ENCODE peak calls at places on chromosomes 12 and 14, in six cellular contexts. One of them, this sample, is unnamed.

GRCh38 chr12:118068361-118068958 is 7.5 kb upstream of the WSB2 start:
- DNase-seq in heart left ventricle: no peak
- DNase-seq in right cardiac atrium: no peak
- DNase-seq in astrocyte of the spinal cord: no peak
- DNase-seq in A549: no peak
- DNase-seq in endodermal cell: no peak
- DNase-seq in this sample: no peak

GRCh38 chr12:54051916-54052744 is 1.5 kb upstream of the HOXC4 start:
- DNase-seq in heart left ventricle: no peak
- DNase-seq in right cardiac atrium: no peak
- DNase-seq in astrocyte of the spinal cord: peak; percentile 65
- DNase-seq in A549: no peak
- DNase-seq in endodermal cell: no peak
- DNase-seq in this sample: no peak

GRCh38 chr12:101552277-101552676 is 42.5 kb upstream of the MYBPC1 start:
- DNase-seq in heart left ventricle: no peak
- DNase-seq in right cardiac atrium: peak; percentile 61
- DNase-seq in astrocyte of the spinal cord: no peak
- DNase-seq in A549: peak; percentile 16
- DNase-seq in endodermal cell: peak; percentile 63
- DNase-seq in this sample: peak; percentile 30

GRCh38 chr14:69713127-69713800 is 53.7 kb upstream of the SRSF5 start:
- DNase-seq in heart left ventricle: no peak
- DNase-seq in right cardiac atrium: no peak
- DNase-seq in astrocyte of the spinal cord: no peak
- DNase-seq in A549: no peak
- DNase-seq in endodermal cell: peak; percentile 89
- DNase-seq in this sample: peak; percentile 87

GRCh38 chr12:95766356-95767019 is 24.1 kb downstream of the NTN4 start:
- DNase-seq in heart left ventricle: no peak
- DNase-seq in right cardiac atrium: no peak
- DNase-seq in astrocyte of the spinal cord: no peak
- DNase-seq in A549: no peak
- DNase-seq in endodermal cell: no peak
- DNase-seq in this sample: peak; percentile 40

GRCh38 chr12:89368386-89368785 is 16.1 kb upstream of the DUSP6 start:
- DNase-seq in heart left ventricle: no peak
- DNase-seq in right cardiac atrium: no peak
- DNase-seq in astrocyte of the spinal cord: no peak
- DNase-seq in A549: no peak
- DNase-seq in endodermal cell: no peak
- DNase-seq in this sample: no peak

GRCh38 chr12:46110220-46110700 is 119.9 kb upstream of the SCAF11 start:
- DNase-seq in heart left ventricle: peak; percentile 53
- DNase-seq in right cardiac atrium: no peak
- DNase-seq in astrocyte of the spinal cord: no peak
- DNase-seq in A549: no peak
- DNase-seq in endodermal cell: no peak
- DNase-seq in this sample: no peak

GRCh38 chr12:14417717-14418116 is 52.2 kb downstream of the ATF7IP start:
- DNase-seq in heart left ventricle: peak; percentile 83
- DNase-seq in right cardiac atrium: peak; percentile 56
- DNase-seq in astrocyte of the spinal cord: peak; percentile 94
- DNase-seq in A549: peak; percentile 55
- DNase-seq in endodermal cell: peak; percentile 93
- DNase-seq in this sample: peak; percentile 88

GRCh38 chr14:104968153-104968527 is 10.0 kb downstream of the AHNAK2 start:
- DNase-seq in heart left ventricle: peak; percentile 82
- DNase-seq in right cardiac atrium: peak; percentile 88
- DNase-seq in astrocyte of the spinal cord: peak; percentile 65
- DNase-seq in A549: peak; percentile 64
- DNase-seq in endodermal cell: peak; percentile 80
- DNase-seq in this sample: peak; percentile 53
- H3K4me3 ChIP-seq in heart left ventricle: peak overlapping the region; percentile 34
- H3K4me3 ChIP-seq in right cardiac atrium: peak overlapping the region; percentile 26
- H3K4me3 ChIP-seq in astrocyte of the spinal cord: peak overlapping the region; percentile 46
- H3K4me3 ChIP-seq in A549: peak overlapping the region; percentile 67
- H3K4me3 ChIP-seq in endodermal cell: no peak overlapping the region
- H3K4me3 ChIP-seq in this sample: peak overlapping the region; percentile 72

DNA sequence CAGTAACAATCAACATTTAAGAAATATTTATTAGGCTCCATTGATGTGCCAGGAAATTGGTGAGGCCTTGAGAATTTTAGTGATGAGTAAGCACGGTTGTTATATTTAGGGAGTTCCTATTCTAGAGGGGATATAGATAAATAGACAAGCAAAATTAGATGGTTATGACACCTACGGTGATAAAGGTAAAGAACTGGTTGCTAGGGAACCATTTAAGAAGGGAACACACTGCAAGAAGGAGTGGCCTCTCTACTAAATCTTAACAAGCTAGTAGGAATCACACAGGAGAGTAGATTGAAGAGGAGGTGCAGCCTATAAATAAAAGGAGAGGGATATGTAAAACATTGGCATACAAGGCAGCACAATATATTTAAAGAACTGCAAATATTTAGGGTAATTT is 155.2 kb downstream of the LRIG3 start:
- DNase-seq in heart left ventricle: no peak
- DNase-seq in right cardiac atrium: no peak
- DNase-seq in astrocyte of the spinal cord: peak; percentile 14
- DNase-seq in A549: no peak
- DNase-seq in endodermal cell: no peak
- DNase-seq in this sample: no peak
- H3K4me3 ChIP-seq in heart left ventricle: no peak overlapping the region
- H3K4me3 ChIP-seq in right cardiac atrium: no peak overlapping the region
- H3K4me3 ChIP-seq in astrocyte of the spinal cord: no peak overlapping the region
- H3K4me3 ChIP-seq in A549: no peak overlapping the region
- H3K4me3 ChIP-seq in endodermal cell: no peak overlapping the region
- H3K4me3 ChIP-seq in this sample: no peak overlapping the region

GRCh38 chr14:74572829-74573360 is 39.1 kb downstream of the LTBP2 start:
- DNase-seq in heart left ventricle: peak; percentile 7
- DNase-seq in right cardiac atrium: no peak
- DNase-seq in astrocyte of the spinal cord: peak; percentile 65
- DNase-seq in A549: no peak
- DNase-seq in endodermal cell: no peak
- DNase-seq in this sample: peak; percentile 86
- H3K4me3 ChIP-seq in heart left ventricle: no peak overlapping the region
- H3K4me3 ChIP-seq in right cardiac atrium: no peak overlapping the region
- H3K4me3 ChIP-seq in astrocyte of the spinal cord: peak overlapping the region; percentile 13
- H3K4me3 ChIP-seq in A549: peak overlapping the region; percentile 25
- H3K4me3 ChIP-seq in endodermal cell: no peak overlapping the region
- H3K4me3 ChIP-seq in this sample: peak overlapping the region; percentile 11

GRCh38 chr12:9388379-9388778 is 180.2 kb upstream of the PZP start:
- DNase-seq in heart left ventricle: no peak
- DNase-seq in right cardiac atrium: no peak
- DNase-seq in astrocyte of the spinal cord: no peak
- DNase-seq in A549: no peak
- DNase-seq in endodermal cell: peak; percentile 41
- DNase-seq in this sample: no peak

GRCh38 chr12:9389796-9390195 is 181.6 kb upstream of the PZP start:
- DNase-seq in heart left ventricle: no peak
- DNase-seq in right cardiac atrium: no peak
- DNase-seq in astrocyte of the spinal cord: no peak
- DNase-seq in A549: no peak
- DNase-seq in endodermal cell: peak; percentile 56
- DNase-seq in this sample: no peak

GRCh38 chr12:9392842-9393241 is 184.6 kb upstream of the PZP start:
- DNase-seq in heart left ventricle: no peak
- DNase-seq in right cardiac atrium: no peak
- DNase-seq in astrocyte of the spinal cord: no peak
- DNase-seq in A549: no peak
- DNase-seq in endodermal cell: no peak
- DNase-seq in this sample: no peak

GRCh38 chr12:9391751-9392240 is 183.6 kb upstream of the PZP start:
- DNase-seq in heart left ventricle: no peak
- DNase-seq in right cardiac atrium: no peak
- DNase-seq in astrocyte of the spinal cord: no peak
- DNase-seq in A549: no peak
- DNase-seq in endodermal cell: peak; percentile 44
- DNase-seq in this sample: peak; percentile 58

GRCh38 chr12:9390761-9391160 is 182.6 kb upstream of the PZP start:
- DNase-seq in heart left ventricle: no peak
- DNase-seq in right cardiac atrium: no peak
- DNase-seq in astrocyte of the spinal cord: no peak
- DNase-seq in A549: no peak
- DNase-seq in endodermal cell: no peak
- DNase-seq in this sample: no peak
- H3K4me3 ChIP-seq in heart left ventricle: no peak overlapping the region
- H3K4me3 ChIP-seq in right cardiac atrium: no peak overlapping the region
- H3K4me3 ChIP-seq in astrocyte of the spinal cord: no peak overlapping the region
- H3K4me3 ChIP-seq in A549: no peak overlapping the region
- H3K4me3 ChIP-seq in endodermal cell: no peak overlapping the region
- H3K4me3 ChIP-seq in this sample: no peak overlapping the region